ENCODE peak calls at places on chromosome 9, in five cellular contexts. One of them, this sample, is unnamed.

GRCh38 chr9:14203366-14204056 is 110.4 kb downstream of the NFIB start:
- DNase-seq in aorta: peak; percentile 88
- DNase-seq in mucosa of descending colon: peak; percentile 85
- DNase-seq in upper lobe of left lung: peak; percentile 69
- DNase-seq in heart left ventricle: peak; percentile 87
- DNase-seq in this sample: peak; percentile 51

GRCh38 chr9:110155744-110156143 is 52.2 kb downstream of the C9orf152 start:
- DNase-seq in aorta: no peak
- DNase-seq in heart left ventricle: no peak
- DNase-seq in upper lobe of left lung: no peak
- DNase-seq in mucosa of descending colon: no peak
- DNase-seq in this sample: no peak

GRCh38 chr9:138038244-138038671 is 160.7 kb downstream of the CACNA1B start:
- DNase-seq in mucosa of descending colon: no peak
- DNase-seq in heart left ventricle: no peak
- DNase-seq in aorta: no peak
- DNase-seq in upper lobe of left lung: no peak
- DNase-seq in this sample: no peak

GRCh38 chr9:79240774-79241173 is 331.0 kb upstream of the TLE4 start:
- DNase-seq in mucosa of descending colon: no peak
- DNase-seq in heart left ventricle: no peak
- DNase-seq in aorta: no peak
- DNase-seq in upper lobe of left lung: no peak
- DNase-seq in this sample: no peak

GRCh38 chr9:95506438-95506691 is 10.4 kb downstream of the PTCH1 start:
- DNase-seq in aorta: peak; percentile 85
- DNase-seq in upper lobe of left lung: peak; percentile 86
- DNase-seq in mucosa of descending colon: peak; percentile 59
- DNase-seq in heart left ventricle: no peak
- DNase-seq in this sample: peak; percentile 78

GRCh38 chr9:116695441-116695840 is 8.3 kb downstream of the TRIM32 start:
- DNase-seq in mucosa of descending colon: no peak
- DNase-seq in heart left ventricle: no peak
- DNase-seq in aorta: no peak
- DNase-seq in upper lobe of left lung: no peak
- DNase-seq in this sample: no peak

GRCh38 chr9:127608104-127608966 is 3.7 kb upstream of the STXBP1 start:
- DNase-seq in heart left ventricle: peak; percentile 88
- DNase-seq in upper lobe of left lung: peak; percentile 94
- DNase-seq in aorta: peak; percentile 84
- DNase-seq in mucosa of descending colon: peak; percentile 80
- DNase-seq in this sample: no peak

GRCh38 chr9:97293207-97293721 is 14.2 kb upstream of the CCDC180 start:
- DNase-seq in mucosa of descending colon: no peak
- DNase-seq in heart left ventricle: no peak
- DNase-seq in upper lobe of left lung: no peak
- DNase-seq in aorta: no peak
- DNase-seq in this sample: peak; percentile 41

GRCh38 chr9:110444911-110445310 is 107.2 kb upstream of the TXNDC8 start:
- DNase-seq in heart left ventricle: no peak
- DNase-seq in aorta: no peak
- DNase-seq in mucosa of descending colon: no peak
- DNase-seq in upper lobe of left lung: no peak
- DNase-seq in this sample: no peak

GRCh38 chr9:136576269-136576626 is 30.4 kb upstream of the NOTCH1 start:
- DNase-seq in upper lobe of left lung: peak; percentile 37
- DNase-seq in heart left ventricle: peak; percentile 68
- DNase-seq in mucosa of descending colon: no peak
- DNase-seq in aorta: peak; percentile 91
- DNase-seq in this sample: peak; percentile 91

GRCh38 chr9:97419315-97419867 is 7.5 kb downstream of the TDRD7 start:
- DNase-seq in upper lobe of left lung: no peak
- DNase-seq in aorta: no peak
- DNase-seq in mucosa of descending colon: no peak
- DNase-seq in heart left ventricle: no peak
- DNase-seq in this sample: no peak

GRCh38 chr9:124045076-124045829 is 33.7 kb downstream of the LHX2 start:
- DNase-seq in aorta: peak; percentile 84
- DNase-seq in mucosa of descending colon: no peak
- DNase-seq in upper lobe of left lung: peak; percentile 90
- DNase-seq in heart left ventricle: peak; percentile 79
- DNase-seq in this sample: peak; percentile 81

DNA sequence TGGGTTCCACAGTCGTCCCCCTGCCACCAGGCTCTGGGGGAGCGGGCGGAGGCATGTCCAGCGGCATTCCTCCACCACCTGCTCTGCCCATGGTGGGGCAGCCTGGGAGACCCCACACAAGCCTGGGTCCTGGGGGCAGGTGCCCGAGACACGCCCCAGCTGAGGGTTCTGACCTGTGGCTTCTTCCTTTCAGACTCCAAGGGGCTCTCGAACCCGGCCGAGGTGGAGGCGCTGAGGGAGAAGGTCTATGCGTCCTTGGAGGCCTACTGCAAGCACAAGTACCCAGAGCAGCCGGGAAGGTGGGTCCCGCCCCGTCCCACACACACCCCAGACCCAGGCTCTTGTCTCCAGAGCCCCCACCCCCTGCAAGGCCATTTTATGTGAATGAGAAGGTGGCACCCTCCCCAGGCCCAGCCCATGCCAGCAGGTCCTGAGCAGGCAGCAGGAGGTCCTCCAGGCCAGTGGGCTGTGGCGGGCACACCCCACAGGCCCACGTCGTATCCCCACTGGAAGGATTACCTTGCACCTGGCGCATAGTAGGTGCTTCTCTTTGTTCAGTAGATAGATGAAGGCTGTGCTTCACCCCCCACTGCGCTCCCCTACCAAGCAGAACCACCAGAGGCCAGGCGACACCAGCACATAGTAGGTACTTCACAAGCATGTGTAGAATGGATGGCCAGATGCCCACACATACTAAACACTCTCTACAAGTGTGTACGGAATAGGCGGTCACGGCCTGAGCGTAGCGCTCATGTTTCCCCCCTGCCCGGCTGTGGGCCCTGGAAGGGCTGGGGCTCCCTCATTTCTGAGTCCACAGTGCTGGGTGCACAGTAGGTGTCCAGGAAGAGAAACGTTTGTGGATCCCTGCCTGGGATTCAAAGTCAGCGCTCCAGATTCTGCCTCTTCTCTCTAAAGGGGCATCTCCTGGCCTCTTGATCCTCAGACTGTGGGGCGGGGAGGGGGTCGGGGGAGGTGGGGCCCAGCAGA is 107.9 kb downstream of the RXRA start:
- DNase-seq in upper lobe of left lung: peak; percentile 68
- DNase-seq in aorta: no peak
- DNase-seq in mucosa of descending colon: no peak
- DNase-seq in heart left ventricle: no peak
- DNase-seq in this sample: no peak
- H3K4me1 ChIP-seq in upper lobe of left lung: peaks cover 59% of the 10 kb centered on the region
- H3K4me1 ChIP-seq in aorta: no peaks in the 10 kb centered on the region
- H3K4me1 ChIP-seq in mucosa of descending colon: peaks cover 8% of the 10 kb centered on the region
- H3K4me1 ChIP-seq in heart left ventricle: peaks cover 51% of the 10 kb centered on the region
- H3K4me1 ChIP-seq in this sample: peaks cover 64% of the 10 kb centered on the region

DNA sequence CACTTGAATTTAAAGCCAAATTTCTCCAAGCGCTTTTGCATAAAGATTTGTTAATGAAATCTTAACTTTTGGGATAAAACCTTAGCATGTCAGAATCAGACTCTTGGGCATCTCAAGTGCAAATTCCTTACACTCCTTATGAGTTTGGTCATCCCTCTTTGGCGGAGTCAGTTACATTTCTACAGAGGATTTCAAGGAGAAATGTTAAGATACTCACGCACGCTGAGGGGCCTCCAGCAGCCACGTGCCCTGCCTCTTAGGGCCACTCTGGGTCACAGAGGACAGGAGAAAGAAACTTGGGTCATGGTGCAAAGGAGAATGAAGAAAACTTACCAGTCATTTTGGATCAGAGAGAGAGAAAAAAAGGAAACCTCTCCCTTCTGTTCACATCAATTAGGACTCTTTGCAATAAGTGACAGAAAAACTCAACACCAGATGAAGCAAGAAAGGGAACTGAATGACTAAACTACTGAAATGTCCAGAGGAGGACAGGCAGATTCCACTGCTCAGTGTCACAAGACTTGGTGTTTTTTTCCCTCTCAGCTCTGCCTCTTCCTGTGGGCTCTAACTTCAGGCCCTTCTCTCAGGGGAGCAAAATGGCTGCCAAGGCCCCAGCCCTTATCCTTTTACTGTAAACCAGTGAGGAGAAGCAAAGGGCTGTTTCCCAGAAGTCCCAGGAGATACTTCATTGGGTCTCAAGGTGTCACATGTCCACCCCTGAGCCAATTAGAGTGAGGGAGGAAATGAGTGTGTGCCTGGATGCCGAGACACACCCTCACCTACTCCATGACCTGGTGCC is 63.3 kb upstream of the NFIL3 start:
- DNase-seq in upper lobe of left lung: no peak
- DNase-seq in heart left ventricle: no peak
- DNase-seq in aorta: no peak
- DNase-seq in mucosa of descending colon: no peak
- DNase-seq in this sample: no peak
- H3K4me3 ChIP-seq in upper lobe of left lung: no peak overlapping the region
- H3K4me3 ChIP-seq in heart left ventricle: no peak overlapping the region
- H3K4me3 ChIP-seq in aorta: no peak overlapping the region
- H3K4me3 ChIP-seq in mucosa of descending colon: no peak overlapping the region
- H3K4me3 ChIP-seq in this sample: no peak overlapping the region

GRCh38 chr9:70043285-70043684 is 363 bp upstream of the MAMDC2 start:
- DNase-seq in aorta: no peak
- DNase-seq in mucosa of descending colon: no peak
- DNase-seq in upper lobe of left lung: no peak
- DNase-seq in heart left ventricle: no peak
- DNase-seq in this sample: no peak

GRCh38 chr9:70040506-70040905 is 3.1 kb upstream of the MAMDC2 start:
- DNase-seq in aorta: no peak
- DNase-seq in upper lobe of left lung: no peak
- DNase-seq in mucosa of descending colon: no peak
- DNase-seq in heart left ventricle: no peak
- DNase-seq in this sample: no peak

GRCh38 chr9:70043689-70044449 is at the start of gene MAMDC2:
- DNase-seq in mucosa of descending colon: peak; percentile 45
- DNase-seq in aorta: peak; percentile 81
- DNase-seq in heart left ventricle: peak; percentile 83
- DNase-seq in upper lobe of left lung: peak; percentile 89
- DNase-seq in this sample: peak; percentile 77

GRCh38 chr9:70044450-70045307 is 1.0 kb downstream of the MAMDC2 start:
- DNase-seq in upper lobe of left lung: peak; percentile 79
- DNase-seq in heart left ventricle: no peak
- DNase-seq in mucosa of descending colon: peak; percentile 34
- DNase-seq in aorta: no peak
- DNase-seq in this sample: no peak

DNA sequence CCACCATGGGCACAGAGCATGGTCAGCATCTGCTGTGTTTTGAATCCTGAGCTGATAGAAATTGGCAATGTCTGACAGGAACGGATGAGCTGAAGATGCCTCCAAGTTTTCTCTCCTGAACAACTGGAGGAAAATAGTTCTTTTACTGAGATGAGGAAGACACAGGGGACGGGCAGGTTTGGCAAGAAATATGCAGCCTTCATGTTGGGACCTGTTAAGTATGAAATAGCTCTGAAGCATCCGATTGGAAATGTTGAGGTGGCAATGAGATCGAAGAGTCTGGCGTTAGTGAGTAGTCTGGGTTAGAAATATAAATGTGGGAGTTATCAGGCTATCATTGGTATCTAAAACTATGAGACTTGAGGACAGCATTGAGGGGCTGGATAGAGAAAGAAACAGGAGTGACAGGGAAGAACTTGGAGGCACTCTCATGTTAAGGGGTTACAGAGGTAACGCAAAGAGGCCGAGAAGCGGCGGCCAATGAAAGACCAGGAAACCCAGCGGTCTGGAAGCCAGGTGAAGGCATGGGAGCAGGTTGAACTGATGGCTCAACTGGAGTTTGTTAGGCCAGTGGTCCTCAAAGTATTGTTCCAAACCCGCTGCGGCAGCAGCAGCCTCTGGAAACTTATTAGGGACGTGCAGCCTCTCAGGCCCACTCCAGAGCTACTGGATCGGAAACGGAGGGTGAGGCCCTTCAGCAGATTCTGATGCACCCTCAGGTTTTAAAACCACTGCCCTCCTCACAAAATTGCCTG is 1.0 kb upstream of the MAMDC2 start:
- DNase-seq in heart left ventricle: no peak
- DNase-seq in upper lobe of left lung: no peak
- DNase-seq in aorta: no peak
- DNase-seq in mucosa of descending colon: no peak
- DNase-seq in this sample: no peak
- H3K4me1 ChIP-seq in heart left ventricle: peaks cover 14% of the 10 kb centered on the region
- H3K4me1 ChIP-seq in upper lobe of left lung: peaks cover 15% of the 10 kb centered on the region
- H3K4me1 ChIP-seq in aorta: peaks cover 2% of the 10 kb centered on the region
- H3K4me1 ChIP-seq in mucosa of descending colon: no peaks in the 10 kb centered on the region
- H3K4me1 ChIP-seq in this sample: peaks cover 21% of the 10 kb centered on the region

DNA sequence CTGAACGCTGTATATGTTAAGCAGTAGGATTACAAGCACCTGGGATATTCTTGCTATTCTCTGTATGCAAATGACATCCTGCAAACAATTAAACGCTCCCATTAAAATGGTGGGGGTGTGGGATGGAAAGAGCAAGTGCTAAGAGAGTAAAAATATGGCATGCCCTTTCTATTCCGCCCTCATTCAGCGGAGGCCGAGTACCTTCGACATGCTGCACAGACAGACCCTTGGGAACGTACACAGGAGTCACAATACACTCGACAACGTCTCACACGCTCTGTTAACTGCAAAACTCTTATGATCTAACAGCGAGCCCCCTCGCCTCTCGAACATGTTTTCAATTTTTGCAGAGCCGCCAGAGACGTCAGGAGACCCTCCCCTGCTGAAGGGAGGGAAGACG is 322.2 kb downstream of the CEMIP2 start:
- DNase-seq in heart left ventricle: no peak
- DNase-seq in mucosa of descending colon: no peak
- DNase-seq in aorta: no peak
- DNase-seq in upper lobe of left lung: no peak
- DNase-seq in this sample: no peak
- H3K4me3 ChIP-seq in heart left ventricle: no peak overlapping the region
- H3K4me3 ChIP-seq in mucosa of descending colon: no peak overlapping the region
- H3K4me3 ChIP-seq in aorta: no peak overlapping the region
- H3K4me3 ChIP-seq in upper lobe of left lung: no peak overlapping the region
- H3K4me3 ChIP-seq in this sample: no peak overlapping the region

GRCh38 chr9:23587433-23587832 is 238.6 kb downstream of the ELAVL2 start:
- DNase-seq in mucosa of descending colon: no peak
- DNase-seq in aorta: no peak
- DNase-seq in heart left ventricle: peak; percentile 82
- DNase-seq in upper lobe of left lung: no peak
- DNase-seq in this sample: peak; percentile 67
- H3K4me1 ChIP-seq in mucosa of descending colon: no peaks in the 10 kb centered on the region
- H3K4me1 ChIP-seq in aorta: no peaks in the 10 kb centered on the region
- H3K4me1 ChIP-seq in heart left ventricle: peaks cover 38% of the 10 kb centered on the region
- H3K4me1 ChIP-seq in upper lobe of left lung: no peaks in the 10 kb centered on the region
- H3K4me1 ChIP-seq in this sample: peaks cover 25% of the 10 kb centered on the region